ENCODE peak calls at places on chromosomes 3 and 15, in nine cellular contexts. G is hippocampal formation; Y is activated CD4-positive, alpha-beta T cell treated with anti-CD3 and anti-CD28 coated beads, Interleukin-2, amount 50 U/mL, for 4 hours; A is T-helper 1 cell; L is NCI-H1417; X is Calu3; D is SHP77; V is SJSA1; S is AG08396. N is an unnamed sample.

GRCh38 chr15:77015651-77016320 is 20.9 kb downstream of the PSTPIP1 start:
- DNase-seq in X (no peak), G (no peak), L (no peak), D (no peak), A (no peak), V (no peak), S (no peak), Y (no peak), N (peak; percentile 77)

GRCh38 chr3:65575376-65575840 is 463.3 kb downstream of the MAGI1 start:
- DNase-seq in X (no peak), A (no peak), G (no peak), S (peak; percentile 23), L (no peak), Y (no peak), V (no peak), D (no peak), N (no peak)

GRCh38 chr3:122793568-122794416 is at the start of gene HSPBAP1:
- DNase-seq in G (no peak), L (no peak), X (peak; percentile 86), Y (peak; percentile 87), D (no peak), V (peak; percentile 82), A (peak; percentile 84), S (peak; percentile 91), N (peak; percentile 94)

GRCh38 chr15:95912280-95912625 is 418.2 kb upstream of the NR2F2 start:
- DNase-seq in Y (no peak), L (no peak), D (no peak), G (no peak), X (no peak), A (no peak), S (no peak), V (no peak), N (no peak)

GRCh38 chr15:75347222-75348033 is 589 bp downstream of the NEIL1 start:
- DNase-seq in V (no peak), L (peak; percentile 25), A (peak; percentile 34), Y (peak; percentile 35), X (peak; percentile 71), D (peak; percentile 58), S (peak; percentile 67), G (peak; percentile 66), N (peak; percentile 70)

GRCh38 chr15:90184119-90184785 is 16.9 kb upstream of the SEMA4B start:
- DNase-seq in V (peak; percentile 63), A (no peak), S (peak; percentile 81), X (peak; percentile 70), D (peak; percentile 84), Y (peak; percentile 27), G (no peak), L (peak; percentile 80), N (no peak)

GRCh38 chr15:68439506-68439905 is 7.5 kb upstream of the ITGA11 start:
- DNase-seq in Y (no peak), G (no peak), V (no peak), D (no peak), L (no peak), S (no peak), A (no peak), X (no peak), N (no peak)

GRCh38 chr15:38690737-38691332 is 126.2 kb upstream of the RASGRP1 start:
- DNase-seq in S (peak; percentile 39), Y (peak; percentile 81), G (peak; percentile 42), V (peak; percentile 60), D (peak; percentile 54), X (peak; percentile 62), A (peak; percentile 69), L (peak; percentile 83), N (no peak)

GRCh38 chr15:90060797-90061196 is 41.5 kb downstream of the IDH2 start:
- DNase-seq in X (no peak), Y (no peak), G (no peak), L (no peak), V (no peak), A (no peak), S (no peak), D (no peak), N (no peak)

GRCh38 chr15:83657549-83657948 is 3.6 kb downstream of the ADAMTSL3 start:
- DNase-seq in X (no peak), S (no peak), L (no peak), A (no peak), Y (no peak), G (no peak), V (no peak), D (no peak), N (no peak)

GRCh38 chr3:45631486-45631885 is 36.9 kb downstream of the LIMD1 start:
- DNase-seq in S (no peak), X (no peak), Y (no peak), V (no peak), G (no peak), A (no peak), D (no peak), L (no peak), N (no peak)

GRCh38 chr15:97156739-97157265 is 803.7 kb upstream of the ARRDC4 start:
- DNase-seq in V (no peak), L (no peak), G (no peak), D (no peak), S (no peak), Y (no peak), A (no peak), X (no peak), N (no peak)

GRCh38 chr3:105837143-105837740 is 31.6 kb downstream of the CBLB start:
- DNase-seq in X (no peak), V (no peak), L (no peak), Y (no peak), G (no peak), A (no peak), D (no peak), S (no peak), N (no peak)

GRCh38 chr3:47342156-47342555 is 38.7 kb upstream of the PTPN23 start:
- DNase-seq in G (no peak), L (no peak), X (no peak), Y (no peak), V (no peak), S (no peak), D (no peak), A (no peak), N (no peak)

GRCh38 chr15:100728371-100729201 is 126.2 kb downstream of the ASB7 start:
- DNase-seq in S (no peak), L (no peak), A (no peak), Y (no peak), X (no peak), G (no peak), V (no peak), D (no peak), N (no peak)

GRCh38 chr3:116552261-116552660 is 107.0 kb upstream of the LSAMP start:
- DNase-seq in A (no peak), G (no peak), D (no peak), V (no peak), Y (no peak), S (no peak), X (no peak), L (peak; percentile 37), N (no peak)

GRCh38 chr3:127867412-127867811 is 45.1 kb upstream of the MGLL start:
- DNase-seq in X (no peak), S (no peak), D (no peak), L (no peak), V (no peak), Y (no peak), A (no peak), G (no peak), N (no peak)

GRCh38 chr15:82882250-82882928 is 70.1 kb downstream of the HOMER2 start:
- DNase-seq in L (no peak), Y (no peak), X (no peak), S (no peak), G (no peak), A (no peak), D (no peak), V (no peak), N (no peak)

GRCh38 chr3:128800241-128801187 is 74.5 kb downstream of the RAB7A start:
- DNase-seq in A (no peak), G (no peak), X (no peak), D (no peak), V (no peak), S (no peak), L (no peak), Y (peak; percentile 45), N (no peak)

GRCh38 chr15:74428442-74428787 is 5.3 kb downstream of the SEMA7A start:
- DNase-seq in L (no peak), Y (no peak), V (no peak), X (no peak), S (no peak), A (no peak), D (no peak), G (peak; percentile 23), N (no peak)

GRCh38 chr3:14253022-14253761 is 74.6 kb downstream of the LSM3 start:
- DNase-seq in S (peak; percentile 39), Y (no peak), G (no peak), A (no peak), D (no peak), X (no peak), L (no peak), V (peak; percentile 69), N (no peak)

GRCh38 chr3:193962986-193963683 is 172.8 kb upstream of the HES1 start:
- DNase-seq in S (no peak), D (no peak), L (no peak), X (no peak), G (no peak), Y (no peak), V (no peak), A (no peak), N (no peak)

GRCh38 chr15:66876423-66876730 is 174.3 kb downstream of the SMAD6 start:
- DNase-seq in Y (no peak), V (no peak), L (no peak), G (no peak), S (no peak), A (no peak), X (no peak), D (no peak), N (no peak)

GRCh38 chr3:61157414-61157813 is 93.8 kb downstream of the FHIT start:
- DNase-seq in L (no peak), X (no peak), Y (no peak), G (no peak), V (no peak), S (no peak), A (no peak), D (no peak), N (no peak)

GRCh38 chr3:157235291-157235690 is 75.3 kb upstream of the CCNL1 start:
- DNase-seq in D (no peak), S (no peak), Y (no peak), A (no peak), V (no peak), G (no peak), X (no peak), L (no peak), N (no peak)

GRCh38 chr15:88120021-88120420 is 136.5 kb downstream of the NTRK3 start:
- DNase-seq in D (no peak), G (no peak), L (peak; percentile 36), A (no peak), S (no peak), V (no peak), Y (no peak), X (no peak), N (no peak)

GRCh38 chr3:14434541-14435151 is 32.2 kb downstream of the SLC6A6 start:
- DNase-seq in S (no peak), D (no peak), V (no peak), L (no peak), X (peak; percentile 20), G (no peak), Y (no peak), A (no peak), N (peak; percentile 64)

GRCh38 chr3:50405249-50405648 is 45.9 kb upstream of the TMEM115 start:
- DNase-seq in Y (no peak), L (no peak), G (no peak), S (no peak), V (no peak), A (no peak), D (no peak), X (peak; percentile 28), N (no peak)

GRCh38 chr15:30985081-30985531 is 6.3 kb downstream of the MTMR10 start:
- DNase-seq in S (no peak), L (no peak), D (no peak), V (no peak), X (no peak), G (peak; percentile 47), Y (no peak), A (no peak), N (no peak)

N was measured in left lung.